ENCODE peak calls at places on chromosome 13, in four cellular contexts. One of them, this sample, is unnamed.

GRCh38 chr13:45224181-45224580 is 23.3 kb upstream of the KCTD4 start:
- DNase-seq in posterior cingulate gyrus: no peak
- DNase-seq in fibroblast of lung: no peak
- DNase-seq in activated CD4-positive, CD25-positive, alpha-beta regulatory T cell treated with anti-CD3 and anti-CD28 coated beads, Interleukin-2, amount 50 U/mL, for 16 hours: no peak
- DNase-seq in this sample: no peak

GRCh38 chr13:98224557-98224956 is 47.5 kb upstream of the RNF113B start:
- DNase-seq in posterior cingulate gyrus: no peak
- DNase-seq in fibroblast of lung: no peak
- DNase-seq in activated CD4-positive, CD25-positive, alpha-beta regulatory T cell treated with anti-CD3 and anti-CD28 coated beads, Interleukin-2, amount 50 U/mL, for 16 hours: no peak
- DNase-seq in this sample: no peak

GRCh38 chr13:97786510-97786909 is 167.0 kb upstream of the IPO5 start:
- DNase-seq in posterior cingulate gyrus: no peak
- DNase-seq in fibroblast of lung: no peak
- DNase-seq in activated CD4-positive, CD25-positive, alpha-beta regulatory T cell treated with anti-CD3 and anti-CD28 coated beads, Interleukin-2, amount 50 U/mL, for 16 hours: no peak
- DNase-seq in this sample: no peak

GRCh38 chr13:24328145-24328544 is 18.8 kb downstream of the C1QTNF9 start:
- DNase-seq in posterior cingulate gyrus: no peak
- DNase-seq in fibroblast of lung: no peak
- DNase-seq in activated CD4-positive, CD25-positive, alpha-beta regulatory T cell treated with anti-CD3 and anti-CD28 coated beads, Interleukin-2, amount 50 U/mL, for 16 hours: no peak
- DNase-seq in this sample: no peak

GRCh38 chr13:36673838-36674326 is at the start of gene SERTM1:
- DNase-seq in posterior cingulate gyrus: peak
- DNase-seq in fibroblast of lung: no peak
- DNase-seq in activated CD4-positive, CD25-positive, alpha-beta regulatory T cell treated with anti-CD3 and anti-CD28 coated beads, Interleukin-2, amount 50 U/mL, for 16 hours: no peak
- DNase-seq in this sample: no peak

GRCh38 chr13:46094478-46094877 is 10.4 kb downstream of the CPB2 start:
- DNase-seq in posterior cingulate gyrus: no peak
- DNase-seq in fibroblast of lung: no peak
- DNase-seq in activated CD4-positive, CD25-positive, alpha-beta regulatory T cell treated with anti-CD3 and anti-CD28 coated beads, Interleukin-2, amount 50 U/mL, for 16 hours: no peak
- DNase-seq in this sample: no peak

GRCh38 chr13:19658831-19659230 is 25.4 kb downstream of the MPHOSPH8 start:
- DNase-seq in posterior cingulate gyrus: no peak
- DNase-seq in fibroblast of lung: no peak
- DNase-seq in activated CD4-positive, CD25-positive, alpha-beta regulatory T cell treated with anti-CD3 and anti-CD28 coated beads, Interleukin-2, amount 50 U/mL, for 16 hours: no peak
- DNase-seq in this sample: no peak

GRCh38 chr13:110006304-110006703 is 219.9 kb upstream of the IRS2 start:
- DNase-seq in posterior cingulate gyrus: no peak
- DNase-seq in fibroblast of lung: no peak
- DNase-seq in activated CD4-positive, CD25-positive, alpha-beta regulatory T cell treated with anti-CD3 and anti-CD28 coated beads, Interleukin-2, amount 50 U/mL, for 16 hours: no peak
- DNase-seq in this sample: peak

GRCh38 chr13:64758520-64758919 is 2471.6 kb downstream of the PCDH9 start:
- DNase-seq in posterior cingulate gyrus: no peak
- DNase-seq in fibroblast of lung: no peak
- DNase-seq in activated CD4-positive, CD25-positive, alpha-beta regulatory T cell treated with anti-CD3 and anti-CD28 coated beads, Interleukin-2, amount 50 U/mL, for 16 hours: no peak
- DNase-seq in this sample: no peak